ENCODE peak calls at places on chromosomes 4 and X, in six cellular contexts. N, J, D, V, W and A are unnamed samples.

GRCh38 chrX:12978205-12979010 is 3.5 kb downstream of the TMSB4X start:
- DNase-seq in N (peak), J (peak), D (no peak), V (peak), W (no peak), A (peak)

GRCh38 chr4:16264798-16265197 is 38.5 kb upstream of the TAPT1 start:
- DNase-seq in N (no peak), J (peak), D (peak), V (no peak), W (no peak), A (peak)

GRCh38 chrX:99301990-99302389 is 1108.1 kb downstream of the PCDH19 start:
- DNase-seq in N (no peak), J (no peak), D (no peak), V (no peak), W (no peak), A (peak)

GRCh38 chr4:87806520-87806919 is 7.2 kb downstream of the IBSP start:
- DNase-seq in N (no peak), J (no peak), D (no peak), V (no peak), W (no peak), A (no peak)

GRCh38 chr4:7759635-7760034 is 180.0 kb downstream of the AFAP1 start:
- DNase-seq in N (no peak), J (no peak), D (no peak), V (no peak), W (no peak), A (no peak)

GRCh38 chr4:62028758-62029157 is 828.6 kb downstream of the ADGRL3 start:
- DNase-seq in N (no peak), J (no peak), D (no peak), V (no peak), W (no peak), A (no peak)

GRCh38 chrX:123481908-123482873 is 250.7 kb downstream of the THOC2 start:
- DNase-seq in N (no peak), J (peak), D (no peak), V (no peak), W (no peak), A (no peak)

GRCh38 chrX:255923-256331 is 25.3 kb upstream of the PLCXD1 start:
- DNase-seq in N (no peak), J (no peak), D (no peak), V (no peak), W (no peak), A (no peak)

GRCh38 chr4:151921371-151921770 is 160.6 kb upstream of the GATB start:
- DNase-seq in N (no peak), J (no peak), D (no peak), V (no peak), W (no peak), A (no peak)

GRCh38 chrX:22666441-22666840 is 333.3 kb upstream of the DDX53 start:
- DNase-seq in N (no peak), J (no peak), D (no peak), V (no peak), W (peak), A (peak)

GRCh38 chr4:797066-797465 is 28.9 kb downstream of the CPLX1 start:
- DNase-seq in N (no peak), J (no peak), D (peak), V (no peak), W (no peak), A (no peak)

GRCh38 chrX:124217289-124218251 is 114.9 kb upstream of the TEX13D start:
- DNase-seq in N (peak), J (no peak), D (no peak), V (no peak), W (no peak), A (no peak)

GRCh38 chr4:88008133-88008621 is 742 bp downstream of the PKD2 start:
- DNase-seq in N (no peak), J (no peak), D (no peak), V (peak), W (peak), A (peak)

GRCh38 chr4:2244947-2245786 is 3.2 kb upstream of the HAUS3 start:
- DNase-seq in N (peak), J (no peak), D (no peak), V (no peak), W (no peak), A (no peak)

GRCh38 chr4:153541426-153542096 is 75.4 kb downstream of the TMEM131L start:
- DNase-seq in N (no peak), J (peak), D (no peak), V (no peak), W (no peak), A (no peak)

GRCh38 chrX:73390628-73391567 is 56.0 kb upstream of the CDX4 start:
- DNase-seq in N (no peak), J (no peak), D (no peak), V (no peak), W (no peak), A (no peak)

GRCh38 chrX:97310373-97310772 is 426.7 kb downstream of the RPA4 start:
- DNase-seq in N (no peak), J (no peak), D (no peak), V (no peak), W (no peak), A (no peak)

GRCh38 chrX:97311066-97311778 is 427.5 kb downstream of the RPA4 start:
- DNase-seq in N (no peak), J (no peak), D (no peak), V (no peak), W (no peak), A (no peak)

GRCh38 chrX:97314348-97314747 is 430.6 kb downstream of the RPA4 start:
- DNase-seq in N (no peak), J (no peak), D (no peak), V (no peak), W (no peak), A (no peak)

GRCh38 chrX:97320305-97320704 is 436.6 kb downstream of the RPA4 start:
- DNase-seq in N (no peak), J (no peak), D (no peak), V (no peak), W (no peak), A (no peak)

DNA sequence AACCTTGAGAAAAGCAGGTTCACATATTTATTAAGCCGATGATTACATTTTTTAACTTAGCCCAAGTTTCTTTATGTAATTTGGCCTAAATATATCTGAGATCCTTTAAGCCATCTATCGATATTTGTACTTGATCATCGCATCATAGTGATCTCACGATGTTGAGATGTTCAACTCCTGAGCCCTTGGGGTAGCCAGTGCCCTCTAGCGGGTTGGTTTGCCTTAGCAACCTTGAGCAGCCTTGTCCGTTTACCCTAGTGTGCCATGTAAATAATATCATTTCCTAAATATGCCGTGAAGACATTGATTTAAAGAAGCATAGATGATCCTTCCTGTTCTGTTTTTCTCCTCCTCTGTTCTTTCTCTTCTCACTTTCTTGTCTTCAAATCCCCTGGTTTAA is 432.2 kb downstream of the RPA4 start:
- DNase-seq in N (no peak), J (no peak), D (no peak), V (no peak), W (no peak), A (no peak)
- TF ChIP-seq CTCF in N (no peak), J (no peak), D (peak), V (no peak), W (peak), A (peak)

GRCh38 chr4:108199881-108200280 is 31.1 kb upstream of the LEF1 start:
- DNase-seq in N (no peak), J (no peak), D (no peak), V (no peak), W (no peak), A (no peak)

GRCh38 chr4:108188770-108189169 is 20.0 kb upstream of the LEF1 start:
- DNase-seq in N (no peak), J (no peak), D (no peak), V (no peak), W (no peak), A (no peak)

GRCh38 chr4:108191269-108191914 is 22.7 kb upstream of the LEF1 start:
- DNase-seq in N (no peak), J (no peak), D (no peak), V (no peak), W (no peak), A (no peak)

GRCh38 chr4:108192056-108192455 is 23.3 kb upstream of the LEF1 start:
- DNase-seq in N (no peak), J (no peak), D (no peak), V (no peak), W (peak), A (no peak)

DNA sequence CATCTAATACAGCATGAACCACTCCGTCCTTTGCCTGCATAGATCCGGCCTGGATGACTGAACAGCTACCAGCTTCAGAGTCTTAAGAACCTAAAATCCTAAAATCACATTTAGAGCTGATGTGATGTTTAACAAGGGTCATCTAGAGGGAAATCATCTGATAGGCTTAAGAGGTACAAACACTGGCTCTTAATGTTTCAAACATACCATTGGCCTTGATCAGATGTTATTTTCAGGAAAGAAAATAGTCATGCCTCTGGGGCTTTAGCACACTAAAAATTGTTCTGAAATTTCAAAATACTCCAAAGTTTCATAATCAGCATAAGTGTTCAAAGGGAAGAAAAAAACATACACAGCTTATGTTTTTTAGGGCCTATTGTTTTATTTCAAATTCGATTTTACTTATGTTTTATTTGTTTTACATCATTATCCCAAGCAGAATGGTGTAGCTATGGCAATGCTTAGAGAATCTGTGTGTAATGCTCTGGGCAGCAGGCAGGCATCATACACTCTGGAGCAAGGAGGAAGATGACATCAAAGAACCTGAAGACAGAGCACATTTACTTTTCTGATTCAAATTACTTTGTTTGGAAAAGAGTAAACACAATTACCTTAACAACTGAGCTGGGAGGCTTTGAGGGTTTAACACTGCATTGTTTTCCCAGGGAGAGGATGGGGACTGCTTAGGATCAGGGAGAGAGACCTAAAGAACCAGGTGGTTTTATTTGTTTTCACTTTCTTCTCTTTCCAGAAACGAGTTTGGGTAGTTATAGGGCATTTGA is 25.4 kb upstream of the LEF1 start:
- DNase-seq in N (no peak), J (no peak), D (no peak), V (no peak), W (no peak), A (no peak)
- TF ChIP-seq CTCF in N (no peak), J (no peak), D (no peak), V (no peak), W (no peak), A (no peak)

DNA sequence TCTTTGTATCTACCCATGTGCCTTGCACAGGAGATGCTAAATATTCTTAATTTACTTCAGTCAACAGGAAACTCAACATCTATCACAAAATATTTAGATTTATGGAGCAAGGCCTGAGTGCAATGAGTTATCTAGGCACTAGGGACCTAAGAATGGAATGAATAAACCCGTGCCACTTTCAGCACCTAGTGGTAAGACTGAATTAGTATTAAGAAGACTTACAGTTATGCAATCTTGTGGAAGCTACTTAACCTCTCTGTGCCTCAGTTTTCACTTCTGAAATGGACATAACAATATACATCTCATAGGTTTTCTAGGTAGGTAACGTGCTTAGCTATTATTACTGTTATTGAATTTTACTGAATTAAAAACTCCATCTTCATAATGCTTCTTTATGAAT is 144.6 kb upstream of the MAP3K15 start:
- DNase-seq in N (no peak), J (no peak), D (no peak), V (no peak), W (no peak), A (no peak)
- TF ChIP-seq CTCF in N (no peak), J (no peak), D (no peak), V (no peak), W (no peak), A (no peak)

DNA sequence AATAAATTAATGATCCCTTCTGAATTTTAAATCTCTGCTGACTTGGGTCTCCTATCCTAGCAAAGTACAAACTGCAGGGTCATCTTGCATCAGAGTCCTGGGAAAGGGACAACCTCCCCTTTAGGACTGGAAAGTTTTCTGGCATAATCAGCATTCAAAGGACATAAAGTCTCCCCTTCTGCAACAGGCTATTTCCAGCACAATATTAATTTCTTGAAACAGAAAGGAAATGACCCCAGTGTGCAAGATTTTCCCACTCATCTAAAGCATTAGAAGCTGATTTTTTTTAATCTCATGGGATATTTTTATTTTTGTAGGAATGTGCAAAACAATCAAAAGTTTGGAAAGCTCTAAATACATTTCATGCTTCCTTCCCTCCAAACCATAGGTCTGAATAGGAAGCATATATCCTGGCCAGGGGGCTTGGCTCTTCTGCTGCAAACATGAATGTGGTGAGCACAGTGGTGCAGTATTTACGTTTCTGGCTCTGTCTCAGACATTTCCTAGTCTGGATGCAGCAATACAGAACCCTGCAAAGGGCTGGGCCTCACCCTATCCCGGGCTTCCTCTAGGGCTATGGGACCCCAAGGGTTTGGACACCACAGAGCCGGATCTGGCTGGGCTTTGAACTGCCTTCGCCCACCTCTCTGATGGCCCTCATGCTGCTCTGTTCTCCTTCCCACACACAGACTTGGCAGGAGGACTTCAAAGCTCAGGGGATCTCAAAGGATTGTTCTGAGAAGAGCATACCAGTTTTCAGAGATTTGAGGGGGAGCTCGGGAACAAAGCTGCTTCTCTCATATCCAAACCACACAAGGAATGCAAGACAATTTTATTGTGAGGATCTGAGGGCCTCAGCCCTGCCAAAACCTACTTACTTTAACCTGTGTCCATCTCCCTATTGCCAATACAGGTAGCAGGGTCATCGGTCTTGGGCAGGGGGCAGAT is 64.9 kb downstream of the POLR2B start:
- DNase-seq in N (no peak), J (peak), D (no peak), V (no peak), W (no peak), A (no peak)
- TF ChIP-seq CTCF in N (no peak), J (no peak), D (no peak), V (no peak), W (no peak), A (no peak)

DNA sequence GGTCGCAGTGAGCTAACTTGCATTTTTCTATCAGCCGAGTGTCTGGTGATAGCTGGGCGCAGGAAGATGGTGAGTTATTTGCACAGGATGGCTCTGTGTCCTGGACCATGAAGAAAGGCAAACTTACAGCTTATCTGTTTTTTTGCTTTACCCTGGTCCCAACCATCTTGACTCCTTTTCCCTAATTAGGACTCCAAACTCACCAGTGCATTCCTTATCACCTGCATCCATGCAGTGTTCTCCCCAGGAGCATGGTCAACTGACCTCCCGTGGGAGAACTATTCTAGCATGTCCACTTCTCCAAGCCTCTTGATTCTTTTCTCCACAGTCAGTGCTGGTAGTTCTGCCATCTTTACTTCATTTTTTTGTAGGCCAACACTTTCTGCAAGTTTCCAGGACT is 68.2 kb upstream of the WWC2 start:
- DNase-seq in N (no peak), J (no peak), D (no peak), V (no peak), W (no peak), A (no peak)
- TF ChIP-seq CTCF in N (no peak), J (no peak), D (no peak), V (no peak), W (no peak), A (no peak)

GRCh38 chrX:5681159-5681558 is 547.5 kb downstream of the NLGN4X start:
- DNase-seq in N (no peak), J (no peak), D (no peak), V (no peak), W (no peak), A (peak)
- TF ChIP-seq CTCF in N (no peak), J (peak), D (no peak), V (no peak), W (no peak), A (peak)

DNA sequence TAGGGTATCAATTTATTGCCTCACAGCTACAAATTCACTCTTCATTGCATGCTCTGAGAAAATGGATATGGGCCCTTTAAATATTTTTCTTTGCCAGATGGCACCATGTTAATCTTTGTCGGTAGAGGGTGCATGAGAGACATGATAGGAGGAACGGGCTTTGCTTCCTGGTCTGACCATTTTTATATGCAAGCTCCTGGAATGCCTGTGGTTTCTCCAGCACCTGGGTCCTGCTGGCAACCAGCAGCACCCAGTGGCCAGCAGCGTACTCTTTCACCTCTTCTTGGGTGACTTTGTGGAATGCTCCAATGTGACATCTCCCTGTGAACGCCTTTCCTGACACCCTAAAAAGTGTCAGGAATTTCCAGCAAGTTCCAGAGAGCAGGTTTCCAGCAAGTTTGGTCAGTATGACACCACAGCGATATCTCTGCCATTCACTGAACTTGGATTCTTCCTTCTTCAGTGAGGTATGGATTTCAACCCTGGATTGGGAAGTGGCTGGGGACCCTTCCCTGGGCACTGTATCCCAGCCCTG is 140.3 kb upstream of the PGRMC2 start:
- DNase-seq in N (no peak), J (peak), D (peak), V (peak), W (peak), A (peak)
- TF ChIP-seq CTCF in N (no peak), J (peak), D (peak), V (peak), W (peak), A (peak)

DNA sequence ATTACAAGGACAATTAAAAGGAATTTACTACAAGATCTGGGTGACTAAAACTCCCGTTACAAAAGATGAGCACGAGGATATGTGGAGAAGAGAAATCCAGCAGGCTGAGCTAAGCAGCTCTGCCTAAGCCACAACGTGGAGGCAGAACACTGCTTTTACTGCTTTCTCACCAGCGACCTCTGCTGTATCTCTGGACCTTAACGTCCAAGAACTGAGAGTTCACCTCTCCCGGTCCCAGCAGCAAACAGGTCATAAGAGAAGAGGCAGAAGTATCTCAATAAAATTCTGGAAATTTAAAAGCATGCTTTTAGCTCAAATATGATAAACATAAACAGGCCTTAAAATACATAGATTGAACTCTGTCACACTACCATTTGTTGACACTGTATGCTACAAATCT is 81.0 kb downstream of the ADGRA3 start:
- DNase-seq in N (no peak), J (no peak), D (peak), V (peak), W (peak), A (peak)
- TF ChIP-seq CTCF in N (no peak), J (peak), D (peak), V (no peak), W (peak), A (peak)

GRCh38 chr4:95141376-95141775 is 383.6 kb downstream of the BMPR1B start:
- DNase-seq in N (no peak), J (no peak), D (no peak), V (no peak), W (no peak), A (no peak)
- TF ChIP-seq CTCF in N (no peak), J (no peak), D (no peak), V (no peak), W (no peak), A (no peak)